ENCODE peak calls at places on chromosomes 2 and 18, in eight cellular contexts. Q is dorsolateral prefrontal cortex, A is psoas muscle, O is Peyer's patch, R is thyroid gland, H is lower lobe of right lung, F is suprapubic skin, K is upper lobe of right lung. B is an unnamed sample.
A peak's percentile ranks its signal among the peaks of the same experiment; 100 is the strongest.

GRCh38 chr2:152537252-152537651 is 180.0 kb downstream of the PRPF40A start:
- DNase-seq in F (no peak), A (no peak), H (no peak), Q (no peak), O (no peak), K (no peak), R (no peak), B (no peak)

GRCh38 chr2:196206804-196207203 is 35.4 kb upstream of the STK17B start:
- DNase-seq in A (no peak), F (no peak), K (no peak), R (no peak), O (no peak), Q (no peak), H (no peak), B (no peak)

GRCh38 chr18:66124394-66124793 is 373.6 kb downstream of the CDH7 start:
- DNase-seq in Q (no peak), F (no peak), K (no peak), R (no peak), O (no peak), A (no peak), H (no peak), B (no peak)

GRCh38 chr2:99819766-99820165 is 322.6 kb downstream of the AFF3 start:
- DNase-seq in Q (no peak), A (no peak), O (no peak), K (no peak), F (no peak), H (no peak), R (peak; percentile 17), B (no peak)

GRCh38 chr2:64212801-64213321 is 68.6 kb upstream of the PELI1 start:
- DNase-seq in K (no peak), Q (no peak), A (no peak), R (no peak), O (no peak), F (no peak), H (no peak), B (peak; percentile 55)

GRCh38 chr2:233464056-233464455 is 102.5 kb downstream of the USP40 start:
- DNase-seq in F (peak; percentile 58), R (no peak), O (no peak), Q (peak; percentile 31), K (no peak), H (peak; percentile 50), A (peak; percentile 10), B (no peak)

GRCh38 chr2:75327334-75327733 is 128.0 kb upstream of the TACR1 start:
- DNase-seq in Q (no peak), H (no peak), R (no peak), K (no peak), O (no peak), A (no peak), F (no peak), B (no peak)

GRCh38 chr2:219335373-219335786 is 2.8 kb upstream of the RESP18 start:
- DNase-seq in K (no peak), A (no peak), F (no peak), H (no peak), Q (no peak), R (no peak), O (no peak), B (no peak)

GRCh38 chr2:240963376-240964220 is 34.8 kb upstream of the SNED1 start:
- DNase-seq in H (peak; percentile 41), F (no peak), K (peak; percentile 58), O (no peak), Q (no peak), A (no peak), R (no peak), B (no peak)

GRCh38 chr2:141496805-141497204 is 634.0 kb downstream of the LRP1B start:
- DNase-seq in K (no peak), Q (no peak), F (no peak), R (no peak), H (no peak), O (no peak), A (no peak), B (no peak)

GRCh38 chr18:3985664-3986063 is 469.4 kb downstream of the DLGAP1 start:
- DNase-seq in A (no peak), Q (no peak), K (no peak), H (no peak), R (no peak), O (no peak), F (no peak), B (no peak)

GRCh38 chr2:67209107-67209506 is 188.0 kb upstream of the ETAA1 start:
- DNase-seq in R (no peak), A (no peak), Q (no peak), H (no peak), K (no peak), F (no peak), O (no peak), B (no peak)

GRCh38 chr2:235608200-235608591 is 114.4 kb downstream of the AGAP1 start:
- DNase-seq in K (no peak), O (no peak), H (no peak), A (peak; percentile 28), F (no peak), R (no peak), Q (no peak), B (no peak)

GRCh38 chr2:24970483-24971299 is 1.1 kb downstream of the DNAJC27 start:
- DNase-seq in A (no peak), R (no peak), Q (no peak), O (no peak), F (no peak), H (no peak), K (no peak), B (no peak)

GRCh38 chr2:215269397-215270117 is 42.3 kb upstream of the ATIC start:
- DNase-seq in O (peak; percentile 34), R (peak; percentile 69), K (no peak), H (no peak), F (no peak), Q (no peak), A (peak; percentile 21), B (peak; percentile 29)

GRCh38 chr18:57833441-57834101 is 30.5 kb upstream of the ATP8B1 start:
- DNase-seq in R (no peak), Q (no peak), H (no peak), O (no peak), K (no peak), F (no peak), A (no peak), B (peak; percentile 30)

GRCh38 chr2:194327196-194327888 is 1329.7 kb upstream of the SLC39A10 start:
- DNase-seq in A (no peak), K (no peak), R (no peak), H (no peak), F (no peak), Q (no peak), O (no peak), B (no peak)

GRCh38 chr2:138335036-138335435 is 166.5 kb upstream of the SPOPL start:
- DNase-seq in R (no peak), F (no peak), O (no peak), H (no peak), Q (no peak), K (no peak), A (no peak), B (no peak)

GRCh38 chr18:7733642-7734041 is 166.5 kb downstream of the PTPRM start:
- DNase-seq in O (no peak), H (no peak), K (no peak), R (no peak), A (no peak), F (no peak), Q (no peak), B (no peak)

GRCh38 chr2:51953931-51954330 is 922.0 kb upstream of the NRXN1 start:
- DNase-seq in R (no peak), O (no peak), H (no peak), K (no peak), F (no peak), Q (no peak), A (no peak), B (no peak)

GRCh38 chr2:48900321-48901014 is 144.9 kb upstream of the LHCGR start:
- DNase-seq in F (no peak), R (no peak), Q (peak; percentile 44), O (no peak), K (no peak), A (no peak), H (no peak), B (no peak)

GRCh38 chr18:63236990-63237389 is 82.6 kb downstream of the BCL2 start:
- DNase-seq in R (no peak), F (no peak), Q (no peak), H (peak; percentile 62), O (peak; percentile 31), A (peak; percentile 40), K (peak; percentile 69), B (no peak)

GRCh38 chr2:38737925-38738324 is 13.2 kb downstream of the SRSF7 start:
- DNase-seq in H (no peak), F (no peak), R (no peak), O (no peak), Q (no peak), A (no peak), K (no peak), B (no peak)

GRCh38 chr18:48938827-48939367 is 11.9 kb downstream of the SMAD7 start:
- DNase-seq in O (no peak), F (no peak), R (no peak), K (peak; percentile 39), Q (no peak), H (no peak), A (no peak), B (no peak)
- H3K4me3 ChIP-seq in O (no peak overlapping the region), F (peak overlapping the region; percentile 34), R (no peak overlapping the region), K (peak overlapping the region; percentile 10), Q (peak overlapping the region; percentile 40), H (peak overlapping the region; percentile 90), A (peak overlapping the region; percentile 38), B (no peak overlapping the region)

GRCh38 chr2:14633031-14633430 is 514 bp downstream of the LRATD1 start:
- DNase-seq in R (peak; percentile 4), K (peak; percentile 57), H (peak; percentile 44), Q (no peak), O (no peak), A (no peak), F (no peak), B (no peak)
- TF ChIP-seq CTCF in R (no peak), K (no peak), H (no peak), Q (no peak), O (no peak), A (no peak), F (no peak), B (no peak)

DNA sequence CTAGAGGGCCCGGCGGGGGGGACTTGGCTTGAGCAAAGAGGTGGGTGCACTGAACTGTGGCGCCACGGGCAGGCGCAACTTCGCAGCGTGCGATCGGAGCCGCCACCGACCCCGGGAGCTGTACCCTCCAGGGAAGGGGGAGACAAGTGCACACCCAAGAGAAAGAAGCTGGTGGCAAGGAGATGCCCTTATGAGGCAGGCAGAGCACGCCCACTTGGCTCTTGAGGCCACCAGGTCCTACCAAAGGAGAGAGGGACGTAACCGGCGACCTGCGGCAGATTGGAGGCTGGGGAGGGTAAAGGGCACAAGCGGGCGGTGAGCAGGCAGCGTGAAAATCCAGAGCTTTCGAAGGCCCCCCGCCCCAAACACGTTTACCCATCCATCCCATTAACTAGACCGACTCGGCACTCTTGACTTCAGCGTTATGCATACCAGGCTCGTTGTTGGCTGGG is 967 bp downstream of the DLX2 start:
- DNase-seq in R (no peak), Q (no peak), O (no peak), H (no peak), A (no peak), F (no peak), K (no peak), B (no peak)
- H3K27me3 ChIP-seq in R (peaks cover 76% of the 10 kb centered on the region), Q (peaks cover 99% of the 10 kb centered on the region), O (peaks cover 76% of the 10 kb centered on the region), H (peaks cover 100% of the 10 kb centered on the region), A (no peaks in the 10 kb centered on the region), F (peaks cover 99% of the 10 kb centered on the region), K (peaks cover 100% of the 10 kb centered on the region), B (no peaks in the 10 kb centered on the region)

DNA sequence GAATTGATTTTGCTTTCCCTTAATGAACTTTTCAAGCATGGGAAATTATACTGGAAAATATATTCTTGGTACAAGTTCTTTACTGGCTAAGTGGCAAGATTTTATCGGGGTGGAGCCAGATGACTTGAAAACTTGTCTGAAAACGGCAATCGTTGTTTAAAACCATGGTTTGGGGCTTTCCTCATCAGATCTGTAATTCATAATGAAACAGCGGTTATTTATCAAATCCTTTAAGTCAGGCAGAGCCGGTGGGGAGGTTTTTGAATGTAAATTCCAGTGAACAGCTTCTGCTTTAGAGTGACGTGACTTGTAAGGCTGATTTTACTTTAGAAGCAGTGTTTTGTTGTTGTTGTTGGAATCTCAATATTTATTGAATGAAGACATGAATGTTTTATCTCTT is 2.6 kb downstream of the SEC11C start:
- DNase-seq in A (no peak), Q (no peak), K (no peak), O (no peak), R (no peak), H (no peak), F (no peak), B (peak; percentile 55)
- H3K4me3 ChIP-seq in A (no peak overlapping the region), Q (no peak overlapping the region), K (no peak overlapping the region), O (no peak overlapping the region), R (no peak overlapping the region), H (no peak overlapping the region), F (no peak overlapping the region), B (peak overlapping the region; percentile 95)

B was measured in GM06990.